ENCODE peak calls at places on chromosomes 4 and X, in four cellular contexts. G, W, E and H are unnamed samples.

GRCh38 chr4:72895408-72895807 is 174.1 kb downstream of the COX18 start:
- DNase-seq in E (peak), W (no peak), G (peak), H (no peak)

GRCh38 chrX:79259073-79259689 is 108.0 kb downstream of the ITM2A start:
- DNase-seq in G (no peak), W (no peak), E (no peak), H (no peak)

GRCh38 chr4:2041234-2042130 is 17.6 kb upstream of the NAT8L start:
- DNase-seq in G (peak), W (peak), E (peak), H (peak)

GRCh38 chr4:38733663-38734062 is 49.1 kb downstream of the TLR10 start:
- DNase-seq in E (no peak), W (no peak), G (no peak), H (no peak)

GRCh38 chrX:1249101-1249887 is 19.3 kb upstream of the CSF2RA start:
- DNase-seq in E (no peak), W (no peak), G (peak), H (peak)

GRCh38 chr4:17816142-17816541 is 5.4 kb downstream of the NCAPG start:
- DNase-seq in G (no peak), W (no peak), E (no peak), H (no peak)

GRCh38 chr4:123986268-123986798 is 589.7 kb downstream of the SPRY1 start:
- DNase-seq in E (peak), W (peak), G (peak), H (peak)

GRCh38 chrX:10773318-10773717 is 152.9 kb upstream of the MID1 start:
- DNase-seq in W (no peak), G (no peak), E (no peak), H (no peak)

GRCh38 chrX:49175875-49176274 is 4.2 kb downstream of the PLP2 start:
- DNase-seq in W (no peak), G (no peak), E (no peak), H (no peak)

GRCh38 chrX:94633237-94633636 is 959.2 kb downstream of the FAM133A start:
- DNase-seq in W (no peak), G (peak), E (no peak), H (no peak)

GRCh38 chr4:87559090-87559837 is 30.1 kb upstream of the SPARCL1 start:
- DNase-seq in G (no peak), W (no peak), E (no peak), H (no peak)

GRCh38 chr4:98148856-98149255 is 5.6 kb upstream of the STPG2 start:
- DNase-seq in G (peak), W (no peak), E (no peak), H (no peak)

GRCh38 chrX:21745756-21746155 is 12.2 kb downstream of the SMPX start:
- DNase-seq in G (peak), W (no peak), E (peak), H (no peak)

GRCh38 chr4:148022975-148023374 is 291.1 kb downstream of the ARHGAP10 start:
- DNase-seq in W (no peak), G (no peak), E (no peak), H (no peak)

GRCh38 chrX:5730561-5730960 is 498.1 kb downstream of the NLGN4X start:
- DNase-seq in G (no peak), W (no peak), E (no peak), H (no peak)

GRCh38 chr4:75005727-75006126 is 72.8 kb downstream of the PARM1 start:
- DNase-seq in E (no peak), G (no peak), W (no peak), H (no peak)

GRCh38 chrX:115970718-115971117 is 199.8 kb upstream of the AGTR2 start:
- DNase-seq in G (no peak), W (no peak), E (no peak), H (no peak)

GRCh38 chr4:144787365-144788263 is 141.7 kb downstream of the HHIP start:
- DNase-seq in W (peak), E (peak), G (peak), H (peak)

GRCh38 chr4:182593864-182594263 is 323.3 kb downstream of the DCTD start:
- DNase-seq in G (no peak), E (peak), W (no peak), H (no peak)

GRCh38 chrX:151873096-151873495 is 39.6 kb upstream of the MAGEA4 start:
- DNase-seq in G (no peak), E (peak), W (peak), H (no peak)

GRCh38 chr4:180456928-180457327 is 1786.3 kb upstream of the TENM3 start:
- DNase-seq in W (no peak), E (no peak), G (no peak), H (no peak)

GRCh38 chrX:46325312-46325877 is 219.8 kb downstream of the ZNF674 start:
- DNase-seq in W (peak), E (peak), G (peak), H (no peak)

GRCh38 chr4:52751349-52751911 is at the start of gene ERVMER34-1:
- DNase-seq in E (peak), G (peak), W (no peak), H (no peak)

GRCh38 chrX:45011131-45011530 is 138.1 kb downstream of the KDM6A start:
- DNase-seq in G (peak), W (no peak), E (no peak), H (no peak)

GRCh38 chrX:108199691-108200090 is 108.1 kb downstream of the ATG4A start:
- DNase-seq in E (peak), G (peak), W (no peak), H (no peak)

DNA sequence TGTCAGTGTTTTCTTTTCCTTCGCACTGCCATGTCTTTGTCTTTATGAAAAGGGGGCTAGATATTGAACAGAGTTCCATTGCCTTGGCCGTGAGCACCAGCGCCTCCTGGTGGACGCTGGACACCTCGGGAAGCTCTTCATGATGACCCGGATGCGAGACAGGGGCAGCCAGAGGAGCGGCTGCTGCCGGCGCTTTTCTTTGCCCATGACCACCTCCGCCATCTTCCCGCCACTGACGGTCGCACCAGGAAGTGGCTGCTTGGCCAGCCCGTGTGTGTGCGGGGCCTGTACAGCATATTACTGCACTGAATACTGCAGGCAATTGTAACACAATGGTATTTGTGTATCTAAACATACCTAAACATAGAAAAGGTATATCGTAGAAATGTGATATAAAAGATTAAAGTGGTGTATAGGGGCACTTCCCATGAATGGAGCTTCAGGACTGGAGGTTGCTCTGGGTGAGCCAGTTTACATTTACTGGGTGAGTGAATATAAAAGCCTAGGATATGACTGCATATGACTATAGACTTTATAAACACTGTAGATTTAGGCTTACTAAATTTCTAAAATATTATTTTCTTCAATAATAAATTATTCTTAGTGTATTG is 15.8 kb upstream of the GRIA2 start:
- DNase-seq in G (peak), W (no peak), E (peak), H (no peak)
- TF ChIP-seq CTCF in G (no peak), W (no peak), E (peak), H (peak)

GRCh38 chr4:89298160-89298559 is 9.4 kb downstream of the GPRIN3 start:
- DNase-seq in E (no peak), G (no peak), W (no peak), H (no peak)
- H3K4me3 ChIP-seq in E (no peak), G (no peak), W (no peak), H (no peak)

GRCh38 chr4:90025248-90025647 is 101.9 kb upstream of the CCSER1 start:
- DNase-seq in G (peak), W (peak), E (peak), H (no peak)
- TF ChIP-seq CTCF in G (peak), W (peak), E (no peak), H (no peak)

GRCh38 chrX:2584216-2584615 is 83.4 kb upstream of the DHRSX start:
- DNase-seq in E (no peak), W (no peak), G (no peak), H (no peak)
- H3K4me3 ChIP-seq in E (no peak), W (no peak), G (no peak), H (no peak)